ENCODE peak calls at places on chromosomes 12 and 14, in eight cellular contexts. Y is coronary artery; T is tibial artery; X is NB4; L is non-pigmented ciliary epithelial cell; R is adrenal gland; M is stimulated activated CD4-positive, alpha-beta T cell treated with anti-CD3 and anti-CD28 coated beads, TNF-alpha, amount 100 ng/mL, for 1 hour; K is cardiac muscle cell. O is an unnamed sample.

GRCh38 chr14:83208346-83208745 is 1674.7 kb upstream of the SEL1L start:
- DNase-seq in R (no peak), L (no peak), M (no peak), Y (no peak), X (no peak), K (no peak), T (no peak), O (no peak)

GRCh38 chr14:38197001-38197760 is 10.5 kb upstream of the SSTR1 start:
- DNase-seq in M (no peak), T (no peak), Y (no peak), R (no peak), K (no peak), L (no peak), X (no peak), O (no peak)

GRCh38 chr14:34629344-34629656 is 648 bp downstream of the SNX6 start:
- DNase-seq in L (no peak), X (no peak), T (no peak), R (peak; percentile 54), K (no peak), Y (no peak), M (no peak), O (no peak)

GRCh38 chr12:48683534-48683933 is 1.5 kb upstream of the KANSL2 start:
- DNase-seq in X (no peak), K (no peak), T (no peak), M (no peak), L (no peak), Y (no peak), R (no peak), O (no peak)

GRCh38 chr12:51911788-51912711 is 4.7 kb downstream of the ACVRL1 start:
- DNase-seq in L (no peak), M (no peak), X (peak; percentile 46), R (no peak), T (peak; percentile 62), K (no peak), Y (no peak), O (no peak)

GRCh38 chr12:41364211-41364610 is 176.1 kb downstream of the PDZRN4 start:
- DNase-seq in X (no peak), M (no peak), Y (no peak), R (no peak), L (no peak), K (no peak), T (no peak), O (no peak)

GRCh38 chr12:56836317-56836716 is 73.2 kb downstream of the HSD17B6 start:
- DNase-seq in X (peak; percentile 19), Y (no peak), T (no peak), M (no peak), K (no peak), R (peak; percentile 82), L (no peak), O (no peak)

GRCh38 chr12:32312049-32312670 is 87.2 kb upstream of the FGD4 start:
- DNase-seq in Y (no peak), T (no peak), R (no peak), K (peak; percentile 59), L (no peak), X (peak; percentile 71), M (no peak), O (peak; percentile 3)

GRCh38 chr14:100955201-100955600 is 51.7 kb upstream of the RTL1 start:
- DNase-seq in X (no peak), T (no peak), Y (no peak), M (no peak), L (no peak), R (no peak), K (no peak), O (no peak)

GRCh38 chr14:25026476-25027137 is 23.3 kb downstream of the STXBP6 start:
- DNase-seq in T (no peak), Y (no peak), M (no peak), X (no peak), K (no peak), L (no peak), R (no peak), O (no peak)

GRCh38 chr12:29768372-29768771 is 15.4 kb downstream of the TMTC1 start:
- DNase-seq in T (no peak), Y (no peak), X (no peak), M (no peak), K (no peak), L (no peak), R (no peak), O (no peak)

GRCh38 chr14:104150201-104151027 is 12.0 kb downstream of the KIF26A start:
- DNase-seq in X (peak; percentile 65), L (peak; percentile 4), R (peak; percentile 82), Y (no peak), K (peak; percentile 88), M (no peak), T (no peak), O (peak; percentile 35)

GRCh38 chr12:27304856-27305255 is 27.8 kb upstream of the BMAL2 start:
- DNase-seq in T (no peak), L (no peak), R (no peak), K (no peak), X (peak; percentile 43), M (no peak), Y (no peak), O (no peak)

GRCh38 chr12:114628199-114628598 is 55.8 kb downstream of the TBX3 start:
- DNase-seq in R (no peak), M (no peak), K (no peak), T (no peak), X (no peak), Y (no peak), L (no peak), O (no peak)

GRCh38 chr12:20452496-20452895 is 84.2 kb downstream of the PDE3A start:
- DNase-seq in K (no peak), L (no peak), X (no peak), T (no peak), Y (no peak), M (no peak), R (no peak), O (no peak)

GRCh38 chr12:18556081-18556645 is 181.6 kb downstream of the PLCZ1 start:
- DNase-seq in T (no peak), L (no peak), K (no peak), M (no peak), Y (no peak), X (no peak), R (no peak), O (no peak)

GRCh38 chr14:55131782-55132181 is 2.7 kb downstream of the LGALS3 start:
- DNase-seq in R (no peak), Y (no peak), K (no peak), T (no peak), X (peak; percentile 64), M (no peak), L (no peak), O (no peak)

GRCh38 chr12:95790025-95790911 is at the start of gene NTN4:
- DNase-seq in T (peak; percentile 49), L (no peak), Y (peak; percentile 77), X (peak; percentile 49), M (no peak), K (peak; percentile 54), R (peak; percentile 58), O (peak; percentile 73)

GRCh38 chr12:6567824-6568617 is at the start of gene NOP2:
- DNase-seq in K (peak; percentile 97), T (peak; percentile 89), R (peak; percentile 95), L (peak; percentile 49), X (peak; percentile 95), M (peak; percentile 56), Y (peak; percentile 91), O (peak; percentile 94)

GRCh38 chr12:69150796-69151127 is 88.6 kb upstream of the CPSF6 start:
- DNase-seq in K (no peak), Y (no peak), L (no peak), R (no peak), X (no peak), M (no peak), T (no peak), O (peak; percentile 26)

GRCh38 chr12:102539651-102540553 is 59.5 kb upstream of the IGF1 start:
- DNase-seq in Y (no peak), R (no peak), K (peak; percentile 7), L (peak; percentile 71), X (no peak), T (no peak), M (no peak), O (no peak)

GRCh38 chr14:95336192-95336760 is 16.6 kb upstream of the CLMN start:
- DNase-seq in M (no peak), T (no peak), L (no peak), K (no peak), X (no peak), Y (peak; percentile 49), R (no peak), O (no peak)

GRCh38 chr12:94112116-94112515 is 36.3 kb upstream of the PLXNC1 start:
- DNase-seq in T (no peak), K (no peak), M (no peak), X (peak; percentile 37), L (no peak), Y (no peak), R (no peak), O (no peak)

GRCh38 chr12:49331360-49332222 is 5.4 kb downstream of the C1QL4 start:
- DNase-seq in R (peak; percentile 87), T (peak; percentile 71), K (peak; percentile 81), L (peak; percentile 55), X (peak; percentile 70), Y (peak; percentile 76), M (no peak), O (peak; percentile 87)

GRCh38 chr12:65300067-65300466 is 21.6 kb downstream of the MSRB3 start:
- DNase-seq in Y (no peak), M (no peak), R (no peak), K (no peak), L (no peak), X (no peak), T (no peak), O (no peak)

GRCh38 chr14:41607119-41607785 is 576 bp downstream of the LRFN5 start:
- DNase-seq in Y (no peak), M (no peak), R (peak; percentile 55), K (no peak), L (no peak), T (no peak), X (no peak), O (no peak)

GRCh38 chr12:101172316-101172715 is 37.7 kb downstream of the SLC5A8 start:
- DNase-seq in K (peak; percentile 66), X (peak; percentile 63), L (no peak), T (no peak), R (no peak), Y (no peak), M (no peak), O (no peak)

GRCh38 chr12:77406131-77406905 is 340.9 kb upstream of the E2F7 start:
- DNase-seq in M (no peak), X (no peak), K (no peak), T (no peak), R (no peak), Y (no peak), L (no peak), O (no peak)

GRCh38 chr12:46617167-46617566 is 208.6 kb downstream of the SLC38A4 start:
- DNase-seq in Y (peak; percentile 78), R (peak; percentile 91), T (peak; percentile 76), M (no peak), L (no peak), X (peak; percentile 10), K (no peak), O (peak; percentile 14)

GRCh38 chr14:80536456-80536855 is 325.2 kb upstream of the DIO2 start:
- DNase-seq in K (no peak), M (no peak), L (no peak), R (no peak), X (no peak), T (no peak), Y (no peak), O (no peak)

O was measured in body of pancreas.